ENCODE peak calls at places on chromosomes 12 and 14, in six cellular contexts. X is GM20000, E is NCI-H1105, A is IMR-90, L is AG04450, V is stomach. F is an unnamed sample.

GRCh38 chr12:113891737-113892520 is 74.2 kb downstream of the RBM19 start:
- DNase-seq in A (no peak), V (no peak), X (no peak), L (no peak), E (no peak), F (no peak)

GRCh38 chr14:90851327-90852036 is 35.3 kb upstream of the TTC7B start:
- DNase-seq in V (no peak), L (no peak), E (no peak), A (no peak), X (no peak), F (no peak)

GRCh38 chr12:57765698-57766463 is 997 bp downstream of the CYP27B1 start:
- DNase-seq in E (no peak), V (no peak), A (no peak), X (no peak), L (no peak), F (no peak)

GRCh38 chr12:83767723-83768122 is 1081.0 kb downstream of the TMTC2 start:
- DNase-seq in X (no peak), E (no peak), L (no peak), A (no peak), V (no peak), F (no peak)

GRCh38 chr14:54650331-54651017 is 83.5 kb downstream of the SAMD4A start:
- DNase-seq in E (no peak), A (peak; percentile 80), L (no peak), V (no peak), X (no peak), F (no peak)

GRCh38 chr12:103800252-103800771 is 40.7 kb downstream of the NT5DC3 start:
- DNase-seq in X (no peak), E (peak; percentile 75), A (peak; percentile 73), L (peak; percentile 63), V (peak; percentile 68), F (no peak)

GRCh38 chr14:99518441-99519346 is 37.5 kb downstream of the CCNK start:
- DNase-seq in L (no peak), X (peak; percentile 89), V (peak; percentile 91), A (peak; percentile 32), E (peak; percentile 64), F (peak; percentile 76)

GRCh38 chr12:118377005-118377890 is 893 bp downstream of the SUDS3 start:
- DNase-seq in V (no peak), E (no peak), A (no peak), L (no peak), X (peak; percentile 37), F (peak; percentile 42)

GRCh38 chr14:29805415-29806123 is 122.1 kb downstream of the PRKD1 start:
- DNase-seq in V (peak; percentile 73), E (no peak), L (peak; percentile 86), X (no peak), A (peak; percentile 98), F (no peak)

GRCh38 chr12:114671664-114672476 is 12.1 kb downstream of the TBX3 start:
- DNase-seq in L (no peak), X (no peak), A (peak; percentile 69), E (no peak), V (no peak), F (no peak)

GRCh38 chr12:89192419-89192818 is 159.9 kb downstream of the DUSP6 start:
- DNase-seq in L (peak; percentile 18), V (no peak), X (no peak), E (no peak), A (peak; percentile 79), F (no peak)

GRCh38 chr12:130519-130918 is 64.0 kb downstream of the IQSEC3 start:
- DNase-seq in V (no peak), L (no peak), E (no peak), X (no peak), A (no peak), F (no peak)

GRCh38 chr12:30026621-30027234 is 243.0 kb upstream of the TMTC1 start:
- DNase-seq in A (peak; percentile 89), V (no peak), E (no peak), X (no peak), L (peak; percentile 55), F (no peak)

GRCh38 chr12:111429760-111430417 is 24.2 kb downstream of the SH2B3 start:
- DNase-seq in A (no peak), X (no peak), L (no peak), V (no peak), E (no peak), F (peak; percentile 79)

GRCh38 chr14:100078216-100078780 is 13.1 kb downstream of the EVL start:
- DNase-seq in V (no peak), X (no peak), E (no peak), L (no peak), A (no peak), F (no peak)

GRCh38 chr12:111368291-111368683 is 608 bp downstream of the PHETA1 start:
- DNase-seq in X (no peak), E (no peak), A (no peak), V (peak; percentile 43), L (no peak), F (no peak)